ENCODE peak calls at places on chromosomes 5 and 9, in six cellular contexts. One of them, this sample, is unnamed.

GRCh38 chr9:89139450-89139849 is 39.2 kb downstream of the SHC3 start:
- DNase-seq in memory B cell: no peak
- DNase-seq in T47D: no peak
- DNase-seq in activated naive CD8-positive, alpha-beta T cell treated with anti-CD3 and anti-CD28 coated beads, Interleukin-2, amount 50 U/mL, for 24 hours: no peak
- DNase-seq in astrocyte of the cerebellum: no peak
- DNase-seq in neural crest cell: no peak
- DNase-seq in this sample: no peak

GRCh38 chr9:123395276-123396006 is 39.4 kb downstream of the CRB2 start:
- DNase-seq in astrocyte of the cerebellum: no peak
- DNase-seq in activated naive CD8-positive, alpha-beta T cell treated with anti-CD3 and anti-CD28 coated beads, Interleukin-2, amount 50 U/mL, for 24 hours: no peak
- DNase-seq in neural crest cell: no peak
- DNase-seq in memory B cell: no peak
- DNase-seq in T47D: no peak
- DNase-seq in this sample: no peak

GRCh38 chr9:135241381-135242380 is 154.2 kb downstream of the OLFM1 start:
- DNase-seq in astrocyte of the cerebellum: no peak
- DNase-seq in activated naive CD8-positive, alpha-beta T cell treated with anti-CD3 and anti-CD28 coated beads, Interleukin-2, amount 50 U/mL, for 24 hours: no peak
- DNase-seq in neural crest cell: no peak
- DNase-seq in T47D: peak
- DNase-seq in memory B cell: no peak
- DNase-seq in this sample: no peak

GRCh38 chr5:28500511-28500910 is 1462.1 kb upstream of the CDH9 start:
- DNase-seq in memory B cell: no peak
- DNase-seq in astrocyte of the cerebellum: no peak
- DNase-seq in activated naive CD8-positive, alpha-beta T cell treated with anti-CD3 and anti-CD28 coated beads, Interleukin-2, amount 50 U/mL, for 24 hours: no peak
- DNase-seq in T47D: no peak
- DNase-seq in neural crest cell: no peak
- DNase-seq in this sample: no peak

GRCh38 chr9:109722007-109722406 is 58.0 kb upstream of the PALM2AKAP2 start:
- DNase-seq in T47D: no peak
- DNase-seq in astrocyte of the cerebellum: no peak
- DNase-seq in memory B cell: no peak
- DNase-seq in neural crest cell: no peak
- DNase-seq in activated naive CD8-positive, alpha-beta T cell treated with anti-CD3 and anti-CD28 coated beads, Interleukin-2, amount 50 U/mL, for 24 hours: no peak
- DNase-seq in this sample: no peak

GRCh38 chr5:142432369-142432863 is 107.6 kb upstream of the SPRY4 start:
- DNase-seq in activated naive CD8-positive, alpha-beta T cell treated with anti-CD3 and anti-CD28 coated beads, Interleukin-2, amount 50 U/mL, for 24 hours: peak
- DNase-seq in neural crest cell: no peak
- DNase-seq in T47D: no peak
- DNase-seq in memory B cell: no peak
- DNase-seq in astrocyte of the cerebellum: no peak
- DNase-seq in this sample: no peak

GRCh38 chr5:171309526-171310333 is 682 bp downstream of the TLX3 start:
- DNase-seq in T47D: no peak
- DNase-seq in activated naive CD8-positive, alpha-beta T cell treated with anti-CD3 and anti-CD28 coated beads, Interleukin-2, amount 50 U/mL, for 24 hours: peak
- DNase-seq in memory B cell: no peak
- DNase-seq in neural crest cell: no peak
- DNase-seq in astrocyte of the cerebellum: no peak
- DNase-seq in this sample: no peak

GRCh38 chr5:163585206-163585605 is 79.8 kb downstream of the MAT2B start:
- DNase-seq in neural crest cell: no peak
- DNase-seq in astrocyte of the cerebellum: peak
- DNase-seq in memory B cell: no peak
- DNase-seq in T47D: no peak
- DNase-seq in activated naive CD8-positive, alpha-beta T cell treated with anti-CD3 and anti-CD28 coated beads, Interleukin-2, amount 50 U/mL, for 24 hours: no peak
- DNase-seq in this sample: no peak

GRCh38 chr5:36744041-36744677 is 132.4 kb upstream of the NIPBL start:
- DNase-seq in T47D: no peak
- DNase-seq in activated naive CD8-positive, alpha-beta T cell treated with anti-CD3 and anti-CD28 coated beads, Interleukin-2, amount 50 U/mL, for 24 hours: no peak
- DNase-seq in neural crest cell: no peak
- DNase-seq in astrocyte of the cerebellum: no peak
- DNase-seq in memory B cell: no peak
- DNase-seq in this sample: no peak

GRCh38 chr5:135468086-135468485 is 15.9 kb upstream of the TIFAB start:
- DNase-seq in astrocyte of the cerebellum: no peak
- DNase-seq in memory B cell: no peak
- DNase-seq in neural crest cell: no peak
- DNase-seq in activated naive CD8-positive, alpha-beta T cell treated with anti-CD3 and anti-CD28 coated beads, Interleukin-2, amount 50 U/mL, for 24 hours: no peak
- DNase-seq in T47D: no peak
- DNase-seq in this sample: no peak

GRCh38 chr9:129990269-129991005 is 52.6 kb downstream of the FNBP1 start:
- DNase-seq in activated naive CD8-positive, alpha-beta T cell treated with anti-CD3 and anti-CD28 coated beads, Interleukin-2, amount 50 U/mL, for 24 hours: no peak
- DNase-seq in neural crest cell: no peak
- DNase-seq in T47D: no peak
- DNase-seq in memory B cell: peak
- DNase-seq in astrocyte of the cerebellum: no peak
- DNase-seq in this sample: no peak

GRCh38 chr5:151237685-151238084 is 13.8 kb upstream of the CCDC69 start:
- DNase-seq in memory B cell: no peak
- DNase-seq in neural crest cell: no peak
- DNase-seq in astrocyte of the cerebellum: no peak
- DNase-seq in activated naive CD8-positive, alpha-beta T cell treated with anti-CD3 and anti-CD28 coated beads, Interleukin-2, amount 50 U/mL, for 24 hours: no peak
- DNase-seq in T47D: no peak
- DNase-seq in this sample: no peak

GRCh38 chr5:102537011-102537410 is 38.2 kb upstream of the SLCO6A1 start:
- DNase-seq in memory B cell: no peak
- DNase-seq in astrocyte of the cerebellum: no peak
- DNase-seq in neural crest cell: no peak
- DNase-seq in T47D: no peak
- DNase-seq in activated naive CD8-positive, alpha-beta T cell treated with anti-CD3 and anti-CD28 coated beads, Interleukin-2, amount 50 U/mL, for 24 hours: no peak
- DNase-seq in this sample: no peak

GRCh38 chr5:149611327-149611726 is 30.0 kb downstream of the ARHGEF37 start:
- DNase-seq in memory B cell: no peak
- DNase-seq in activated naive CD8-positive, alpha-beta T cell treated with anti-CD3 and anti-CD28 coated beads, Interleukin-2, amount 50 U/mL, for 24 hours: no peak
- DNase-seq in T47D: no peak
- DNase-seq in neural crest cell: no peak
- DNase-seq in astrocyte of the cerebellum: peak
- DNase-seq in this sample: no peak

GRCh38 chr5:138632900-138633489 is 57.8 kb upstream of the HSPA9 start:
- DNase-seq in neural crest cell: peak
- DNase-seq in activated naive CD8-positive, alpha-beta T cell treated with anti-CD3 and anti-CD28 coated beads, Interleukin-2, amount 50 U/mL, for 24 hours: peak
- DNase-seq in T47D: peak
- DNase-seq in memory B cell: no peak
- DNase-seq in astrocyte of the cerebellum: peak
- DNase-seq in this sample: no peak

GRCh38 chr9:116985636-116986414 is 298.7 kb downstream of the TRIM32 start:
- DNase-seq in memory B cell: no peak
- DNase-seq in activated naive CD8-positive, alpha-beta T cell treated with anti-CD3 and anti-CD28 coated beads, Interleukin-2, amount 50 U/mL, for 24 hours: no peak
- DNase-seq in T47D: no peak
- DNase-seq in neural crest cell: no peak
- DNase-seq in astrocyte of the cerebellum: no peak
- DNase-seq in this sample: no peak

GRCh38 chr5:33931136-33931535 is 5.0 kb upstream of the RXFP3 start:
- DNase-seq in memory B cell: no peak
- DNase-seq in activated naive CD8-positive, alpha-beta T cell treated with anti-CD3 and anti-CD28 coated beads, Interleukin-2, amount 50 U/mL, for 24 hours: no peak
- DNase-seq in neural crest cell: no peak
- DNase-seq in T47D: no peak
- DNase-seq in astrocyte of the cerebellum: no peak
- DNase-seq in this sample: no peak

GRCh38 chr9:114163517-114163924 is 8.2 kb downstream of the COL27A1 start:
- DNase-seq in activated naive CD8-positive, alpha-beta T cell treated with anti-CD3 and anti-CD28 coated beads, Interleukin-2, amount 50 U/mL, for 24 hours: no peak
- DNase-seq in neural crest cell: no peak
- DNase-seq in T47D: no peak
- DNase-seq in memory B cell: no peak
- DNase-seq in astrocyte of the cerebellum: no peak
- DNase-seq in this sample: no peak

GRCh38 chr5:76082790-76083554 is at the start of gene SV2C:
- DNase-seq in activated naive CD8-positive, alpha-beta T cell treated with anti-CD3 and anti-CD28 coated beads, Interleukin-2, amount 50 U/mL, for 24 hours: peak
- DNase-seq in memory B cell: no peak
- DNase-seq in T47D: peak
- DNase-seq in neural crest cell: peak
- DNase-seq in astrocyte of the cerebellum: no peak
- DNase-seq in this sample: no peak

GRCh38 chr5:174409070-174409469 is 315.3 kb upstream of the MSX2 start:
- DNase-seq in neural crest cell: no peak
- DNase-seq in astrocyte of the cerebellum: no peak
- DNase-seq in activated naive CD8-positive, alpha-beta T cell treated with anti-CD3 and anti-CD28 coated beads, Interleukin-2, amount 50 U/mL, for 24 hours: no peak
- DNase-seq in memory B cell: no peak
- DNase-seq in T47D: peak
- DNase-seq in this sample: no peak

GRCh38 chr5:39599721-39600431 is 175.1 kb upstream of the DAB2 start:
- DNase-seq in memory B cell: no peak
- DNase-seq in activated naive CD8-positive, alpha-beta T cell treated with anti-CD3 and anti-CD28 coated beads, Interleukin-2, amount 50 U/mL, for 24 hours: no peak
- DNase-seq in T47D: peak
- DNase-seq in neural crest cell: no peak
- DNase-seq in astrocyte of the cerebellum: no peak
- DNase-seq in this sample: no peak

GRCh38 chr9:78357165-78357873 is 60.4 kb downstream of the PSAT1 start:
- DNase-seq in neural crest cell: no peak
- DNase-seq in astrocyte of the cerebellum: no peak
- DNase-seq in activated naive CD8-positive, alpha-beta T cell treated with anti-CD3 and anti-CD28 coated beads, Interleukin-2, amount 50 U/mL, for 24 hours: no peak
- DNase-seq in memory B cell: no peak
- DNase-seq in T47D: no peak
- DNase-seq in this sample: no peak

GRCh38 chr5:111004291-111004690 is 67.2 kb upstream of the TSLP start:
- DNase-seq in T47D: no peak
- DNase-seq in astrocyte of the cerebellum: no peak
- DNase-seq in memory B cell: no peak
- DNase-seq in activated naive CD8-positive, alpha-beta T cell treated with anti-CD3 and anti-CD28 coated beads, Interleukin-2, amount 50 U/mL, for 24 hours: no peak
- DNase-seq in neural crest cell: no peak
- DNase-seq in this sample: no peak

GRCh38 chr9:1071730-1072129 is 21.6 kb downstream of the DMRT2 start:
- DNase-seq in memory B cell: no peak
- DNase-seq in T47D: no peak
- DNase-seq in neural crest cell: no peak
- DNase-seq in activated naive CD8-positive, alpha-beta T cell treated with anti-CD3 and anti-CD28 coated beads, Interleukin-2, amount 50 U/mL, for 24 hours: no peak
- DNase-seq in astrocyte of the cerebellum: no peak
- DNase-seq in this sample: no peak

GRCh38 chr5:8726383-8727036 is 819.4 kb downstream of the SEMA5A start:
- DNase-seq in T47D: peak
- DNase-seq in astrocyte of the cerebellum: no peak
- DNase-seq in memory B cell: no peak
- DNase-seq in neural crest cell: no peak
- DNase-seq in activated naive CD8-positive, alpha-beta T cell treated with anti-CD3 and anti-CD28 coated beads, Interleukin-2, amount 50 U/mL, for 24 hours: no peak
- DNase-seq in this sample: no peak

GRCh38 chr5:116681334-116682013 is 106.9 kb upstream of the SEMA6A start:
- DNase-seq in astrocyte of the cerebellum: no peak
- DNase-seq in T47D: no peak
- DNase-seq in memory B cell: no peak
- DNase-seq in activated naive CD8-positive, alpha-beta T cell treated with anti-CD3 and anti-CD28 coated beads, Interleukin-2, amount 50 U/mL, for 24 hours: no peak
- DNase-seq in neural crest cell: no peak
- DNase-seq in this sample: no peak

GRCh38 chr5:69252437-69252836 is 17.8 kb downstream of the CDK7 start:
- DNase-seq in T47D: no peak
- DNase-seq in astrocyte of the cerebellum: no peak
- DNase-seq in neural crest cell: no peak
- DNase-seq in activated naive CD8-positive, alpha-beta T cell treated with anti-CD3 and anti-CD28 coated beads, Interleukin-2, amount 50 U/mL, for 24 hours: no peak
- DNase-seq in memory B cell: no peak
- DNase-seq in this sample: no peak

GRCh38 chr5:36763454-36763853 is 113.1 kb upstream of the NIPBL start:
- DNase-seq in astrocyte of the cerebellum: no peak
- DNase-seq in T47D: no peak
- DNase-seq in activated naive CD8-positive, alpha-beta T cell treated with anti-CD3 and anti-CD28 coated beads, Interleukin-2, amount 50 U/mL, for 24 hours: no peak
- DNase-seq in memory B cell: no peak
- DNase-seq in neural crest cell: no peak
- DNase-seq in this sample: no peak

GRCh38 chr9:137494104-137494544 is 35.0 kb upstream of the NSMF start:
- DNase-seq in neural crest cell: no peak
- DNase-seq in memory B cell: no peak
- DNase-seq in astrocyte of the cerebellum: no peak
- DNase-seq in T47D: no peak
- DNase-seq in activated naive CD8-positive, alpha-beta T cell treated with anti-CD3 and anti-CD28 coated beads, Interleukin-2, amount 50 U/mL, for 24 hours: no peak
- DNase-seq in this sample: no peak

GRCh38 chr5:102823441-102823874 is 68.4 kb downstream of the PAM start:
- DNase-seq in T47D: no peak
- DNase-seq in neural crest cell: no peak
- DNase-seq in memory B cell: no peak
- DNase-seq in astrocyte of the cerebellum: peak
- DNase-seq in activated naive CD8-positive, alpha-beta T cell treated with anti-CD3 and anti-CD28 coated beads, Interleukin-2, amount 50 U/mL, for 24 hours: no peak
- DNase-seq in this sample: no peak

GRCh38 chr5:1164696-1165630 is 36.4 kb upstream of the SLC6A19 start:
- DNase-seq in neural crest cell: no peak
- DNase-seq in T47D: no peak
- DNase-seq in astrocyte of the cerebellum: no peak
- DNase-seq in activated naive CD8-positive, alpha-beta T cell treated with anti-CD3 and anti-CD28 coated beads, Interleukin-2, amount 50 U/mL, for 24 hours: no peak
- DNase-seq in memory B cell: no peak
- DNase-seq in this sample: no peak

GRCh38 chr5:102596951-102597350 is 98.2 kb upstream of the SLCO6A1 start:
- DNase-seq in activated naive CD8-positive, alpha-beta T cell treated with anti-CD3 and anti-CD28 coated beads, Interleukin-2, amount 50 U/mL, for 24 hours: no peak
- DNase-seq in T47D: no peak
- DNase-seq in memory B cell: no peak
- DNase-seq in neural crest cell: no peak
- DNase-seq in astrocyte of the cerebellum: no peak
- DNase-seq in this sample: no peak

GRCh38 chr9:116096046-116096445 is 57.5 kb upstream of the PAPPA start:
- DNase-seq in neural crest cell: no peak
- DNase-seq in T47D: no peak
- DNase-seq in memory B cell: no peak
- DNase-seq in activated naive CD8-positive, alpha-beta T cell treated with anti-CD3 and anti-CD28 coated beads, Interleukin-2, amount 50 U/mL, for 24 hours: no peak
- DNase-seq in astrocyte of the cerebellum: no peak
- DNase-seq in this sample: no peak

GRCh38 chr9:95750725-95751644 is 124.5 kb upstream of the ERCC6L2 start:
- DNase-seq in activated naive CD8-positive, alpha-beta T cell treated with anti-CD3 and anti-CD28 coated beads, Interleukin-2, amount 50 U/mL, for 24 hours: no peak
- DNase-seq in neural crest cell: no peak
- DNase-seq in astrocyte of the cerebellum: no peak
- DNase-seq in memory B cell: no peak
- DNase-seq in T47D: no peak
- DNase-seq in this sample: no peak

GRCh38 chr9:17134396-17134842 is 421 bp upstream of the CNTLN start:
- DNase-seq in activated naive CD8-positive, alpha-beta T cell treated with anti-CD3 and anti-CD28 coated beads, Interleukin-2, amount 50 U/mL, for 24 hours: no peak
- DNase-seq in neural crest cell: no peak
- DNase-seq in astrocyte of the cerebellum: no peak
- DNase-seq in T47D: peak
- DNase-seq in memory B cell: no peak
- DNase-seq in this sample: no peak

GRCh38 chr9:32926901-32927300 is 74.5 kb downstream of the APTX start:
- DNase-seq in astrocyte of the cerebellum: no peak
- DNase-seq in activated naive CD8-positive, alpha-beta T cell treated with anti-CD3 and anti-CD28 coated beads, Interleukin-2, amount 50 U/mL, for 24 hours: no peak
- DNase-seq in neural crest cell: no peak
- DNase-seq in memory B cell: no peak
- DNase-seq in T47D: no peak
- DNase-seq in this sample: no peak

GRCh38 chr5:43068037-43068436 is 27.9 kb upstream of the ANXA2R start:
- DNase-seq in T47D: no peak
- DNase-seq in memory B cell: no peak
- DNase-seq in astrocyte of the cerebellum: no peak
- DNase-seq in neural crest cell: no peak
- DNase-seq in activated naive CD8-positive, alpha-beta T cell treated with anti-CD3 and anti-CD28 coated beads, Interleukin-2, amount 50 U/mL, for 24 hours: no peak
- DNase-seq in this sample: no peak

GRCh38 chr5:172616730-172617129 is 24.3 kb upstream of the NEURL1B start:
- DNase-seq in activated naive CD8-positive, alpha-beta T cell treated with anti-CD3 and anti-CD28 coated beads, Interleukin-2, amount 50 U/mL, for 24 hours: no peak
- DNase-seq in T47D: no peak
- DNase-seq in memory B cell: no peak
- DNase-seq in neural crest cell: no peak
- DNase-seq in astrocyte of the cerebellum: no peak
- DNase-seq in this sample: no peak

GRCh38 chr5:127358782-127359181 is 68.2 kb downstream of the MEGF10 start:
- DNase-seq in activated naive CD8-positive, alpha-beta T cell treated with anti-CD3 and anti-CD28 coated beads, Interleukin-2, amount 50 U/mL, for 24 hours: no peak
- DNase-seq in neural crest cell: no peak
- DNase-seq in T47D: no peak
- DNase-seq in astrocyte of the cerebellum: no peak
- DNase-seq in memory B cell: no peak
- DNase-seq in this sample: no peak